ENCODE peak calls at places on chromosomes 1 and 21, in ten cellular contexts. M, P, A, U, J, Z, I, T, Q and G are unnamed samples.

GRCh38 chr1:175172503-175172902 is 20.1 kb downstream of the KIAA0040 start:
- DNase-seq in M (no peak), P (no peak), A (no peak), U (no peak), J (no peak), Z (no peak), I (no peak), T (no peak), Q (no peak), G (no peak)

GRCh38 chr1:214581785-214582184 is 21.2 kb upstream of the CENPF start:
- DNase-seq in M (peak; percentile 81), P (no peak), A (peak; percentile 91), U (no peak), J (no peak), Z (no peak), I (peak; percentile 34), T (peak; percentile 4), Q (no peak), G (peak; percentile 59)

GRCh38 chr1:41497056-41497440 is 12.6 kb upstream of the EDN2 start:
- DNase-seq in M (no peak), P (no peak), A (no peak), U (no peak), J (no peak), Z (no peak), I (no peak), T (no peak), Q (no peak), G (peak; percentile 33)

GRCh38 chr21:15000076-15000475 is 64.7 kb downstream of the NRIP1 start:
- DNase-seq in M (no peak), P (no peak), A (peak; percentile 55), U (no peak), J (no peak), Z (no peak), I (no peak), T (no peak), Q (no peak), G (no peak)

GRCh38 chr1:38071530-38072266 is 25.1 kb upstream of the POU3F1 start:
- DNase-seq in M (no peak), P (no peak), A (peak; percentile 63), U (no peak), J (no peak), Z (no peak), I (no peak), T (no peak), Q (no peak), G (no peak)

GRCh38 chr1:106571109-106571508 is 485.4 kb upstream of the PRMT6 start:
- DNase-seq in M (no peak), P (no peak), A (no peak), U (no peak), J (no peak), Z (no peak), I (no peak), T (no peak), Q (no peak), G (no peak)

GRCh38 chr21:21007606-21008005 is 9.4 kb downstream of the NCAM2 start:
- DNase-seq in M (no peak), P (no peak), A (no peak), U (no peak), J (no peak), Z (no peak), I (peak; percentile 79), T (no peak), Q (no peak), G (no peak)

GRCh38 chr1:114854693-114855320 is at the start of gene SYCP1:
- DNase-seq in M (no peak), P (no peak), A (peak; percentile 20), U (no peak), J (no peak), Z (no peak), I (no peak), T (no peak), Q (no peak), G (no peak)

GRCh38 chr1:59500970-59501742 is 204.3 kb downstream of the FGGY start:
- DNase-seq in M (no peak), P (no peak), A (no peak), U (no peak), J (no peak), Z (no peak), I (no peak), T (no peak), Q (no peak), G (no peak)

GRCh38 chr1:91777630-91778300 is 108.2 kb downstream of the TGFBR3 start:
- DNase-seq in M (no peak), P (no peak), A (no peak), U (no peak), J (no peak), Z (no peak), I (no peak), T (no peak), Q (no peak), G (no peak)

GRCh38 chr1:91779603-91780021 is 106.3 kb downstream of the TGFBR3 start:
- DNase-seq in M (no peak), P (no peak), A (no peak), U (no peak), J (no peak), Z (no peak), I (no peak), T (peak; percentile 76), Q (no peak), G (no peak)

GRCh38 chr1:91781371-91781825 is 104.6 kb downstream of the TGFBR3 start:
- DNase-seq in M (peak; percentile 71), P (no peak), A (peak; percentile 87), U (no peak), J (no peak), Z (no peak), I (no peak), T (no peak), Q (no peak), G (no peak)

GRCh38 chr1:91777196-91777595 is 108.8 kb downstream of the TGFBR3 start:
- DNase-seq in M (no peak), P (no peak), A (no peak), U (no peak), J (no peak), Z (no peak), I (no peak), T (no peak), Q (no peak), G (no peak)

GRCh38 chr1:91778964-91779363 is 107.0 kb downstream of the TGFBR3 start:
- DNase-seq in M (no peak), P (no peak), A (no peak), U (no peak), J (no peak), Z (no peak), I (peak; percentile 32), T (no peak), Q (no peak), G (no peak)
- H3K27ac ChIP-seq in M (no peak overlapping the region), P (no peak overlapping the region), A (no peak overlapping the region), U (no peak overlapping the region), J (no peak overlapping the region), Z (no peak overlapping the region), I (peak overlapping the region; percentile 16), T (peak overlapping the region; percentile 52), Q (peak overlapping the region; percentile 30), G (no peak overlapping the region)

GRCh38 chr1:53046930-53047329 is 15.1 kb upstream of the PODN start:
- DNase-seq in M (no peak), P (no peak), A (peak; percentile 42), U (no peak), J (peak; percentile 54), Z (no peak), I (peak; percentile 43), T (no peak), Q (no peak), G (no peak)
- H3K27ac ChIP-seq in M (no peak overlapping the region), P (no peak overlapping the region), A (peak overlapping the region; percentile 61), U (no peak overlapping the region), J (no peak overlapping the region), Z (no peak overlapping the region), I (no peak overlapping the region), T (no peak overlapping the region), Q (peak overlapping the region; percentile 9), G (no peak overlapping the region)

GRCh38 chr1:21280482-21280881 is 9.8 kb downstream of the ECE1 start:
- DNase-seq in M (no peak), P (no peak), A (no peak), U (no peak), J (no peak), Z (no peak), I (no peak), T (no peak), Q (no peak), G (no peak)
- H3K27ac ChIP-seq in M (peak overlapping the region; percentile 74), P (no peak overlapping the region), A (peak overlapping the region; percentile 81), U (peak overlapping the region; percentile 94), J (peak overlapping the region; percentile 80), Z (peak overlapping the region; percentile 12), I (peak overlapping the region; percentile 78), T (no peak overlapping the region), Q (peak overlapping the region; percentile 66), G (peak overlapping the region; percentile 38)

GRCh38 chr1:165852896-165853295 is 25.5 kb downstream of the UCK2 start:
- DNase-seq in M (no peak), P (no peak), A (no peak), U (no peak), J (no peak), Z (no peak), I (no peak), T (no peak), Q (no peak), G (no peak)

GRCh38 chr1:165856606-165857005 is 29.2 kb downstream of the UCK2 start:
- DNase-seq in M (no peak), P (no peak), A (no peak), U (no peak), J (no peak), Z (no peak), I (no peak), T (no peak), Q (no peak), G (no peak)

GRCh38 chr1:165853528-165854075 is 26.2 kb downstream of the UCK2 start:
- DNase-seq in M (no peak), P (no peak), A (no peak), U (no peak), J (no peak), Z (no peak), I (no peak), T (no peak), Q (no peak), G (no peak)

GRCh38 chr1:165855010-165855838 is 27.8 kb downstream of the UCK2 start:
- DNase-seq in M (no peak), P (no peak), A (no peak), U (no peak), J (no peak), Z (no peak), I (no peak), T (no peak), Q (no peak), G (no peak)

DNA sequence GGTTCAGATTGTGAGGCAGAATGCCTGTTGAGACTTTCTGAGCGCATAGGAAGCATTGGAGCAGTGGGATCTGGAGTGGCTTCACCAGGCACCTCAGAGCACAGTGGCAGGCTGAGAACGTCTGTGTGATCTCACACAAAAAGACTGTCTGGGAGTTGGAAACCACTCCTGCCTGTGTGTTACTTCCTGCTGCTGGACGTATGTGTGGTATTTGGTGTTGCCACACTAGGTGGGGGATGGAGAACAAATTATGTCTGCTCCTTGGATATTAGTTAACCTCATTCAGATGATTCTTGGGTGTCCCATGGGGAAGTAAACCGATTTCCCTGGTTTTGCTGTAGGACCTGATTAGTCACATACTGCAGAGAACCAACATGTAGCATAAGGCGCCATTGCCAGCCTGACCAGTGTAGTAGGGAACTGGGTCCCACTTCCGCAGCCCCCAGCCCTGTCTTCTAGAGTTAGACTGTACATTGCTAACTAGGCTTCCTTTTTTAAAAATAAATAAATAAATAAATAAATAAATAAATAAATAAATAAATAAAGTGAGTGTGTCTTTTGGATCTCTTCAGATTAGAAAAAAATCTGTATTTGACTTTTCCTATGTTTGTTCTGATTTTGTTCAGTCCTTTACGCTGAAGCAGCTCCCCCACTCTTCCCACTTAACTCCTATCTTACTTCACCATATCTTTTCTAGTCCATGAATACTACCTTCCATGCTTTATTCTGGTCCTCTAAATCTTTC is 26.9 kb downstream of the UCK2 start:
- DNase-seq in M (no peak), P (no peak), A (peak; percentile 93), U (no peak), J (peak; percentile 39), Z (no peak), I (no peak), T (no peak), Q (no peak), G (no peak)
- H3K27ac ChIP-seq in M (peak overlapping the region; percentile 34), P (no peak overlapping the region), A (peak overlapping the region; percentile 94), U (no peak overlapping the region), J (no peak overlapping the region), Z (no peak overlapping the region), I (no peak overlapping the region), T (no peak overlapping the region), Q (no peak overlapping the region), G (peak overlapping the region; percentile 90)